ENCODE peak calls at places on chromosomes 12 and 14, in eight cellular contexts. D, T, Y, H, K, G, E and F are unnamed samples.
A peak's percentile ranks its signal among the peaks of the same experiment; 100 is the strongest.

GRCh38 chr14:73457050-73457934 is 1.1 kb downstream of the NUMB start:
- DNase-seq in Y (peak; percentile 36), T (peak; percentile 66), G (no peak), D (peak; percentile 38), E (no peak), H (peak; percentile 37), K (peak; percentile 54), F (peak; percentile 12)

GRCh38 chr12:39619316-39619659 is 315 bp downstream of the ABCD2 start:
- DNase-seq in H (peak; percentile 74), Y (no peak), D (peak; percentile 67), G (no peak), K (no peak), T (peak; percentile 21), E (no peak), F (no peak)

GRCh38 chr12:19925881-19926665 is 442.3 kb upstream of the PDE3A start:
- DNase-seq in G (no peak), T (no peak), H (no peak), D (no peak), Y (no peak), E (no peak), K (no peak), F (no peak)

GRCh38 chr12:132560421-132560830 is 50.0 kb downstream of the LRCOL1 start:
- DNase-seq in T (peak; percentile 56), E (no peak), K (no peak), D (peak; percentile 24), H (no peak), G (no peak), Y (no peak), F (no peak)

GRCh38 chr14:98826618-98827017 is 445.4 kb downstream of the BCL11B start:
- DNase-seq in Y (no peak), G (no peak), D (no peak), K (peak; percentile 9), H (no peak), E (no peak), T (no peak), F (no peak)

GRCh38 chr12:113310489-113310888 is 24.4 kb downstream of the SLC8B1 start:
- DNase-seq in E (no peak), T (peak; percentile 64), H (no peak), K (no peak), Y (no peak), G (no peak), D (peak; percentile 26), F (no peak)

GRCh38 chr12:12922191-12922616 is 29.8 kb downstream of the GPRC5D start:
- DNase-seq in H (no peak), K (peak; percentile 59), T (peak; percentile 17), G (no peak), Y (peak; percentile 68), D (no peak), E (no peak), F (no peak)

GRCh38 chr12:118750666-118751065 is 230.7 kb upstream of the SRRM4 start:
- DNase-seq in D (no peak), H (no peak), Y (no peak), K (no peak), G (no peak), E (no peak), T (no peak), F (no peak)

GRCh38 chr12:99983721-99984258 is 946 bp downstream of the ANKS1B start:
- DNase-seq in K (no peak), E (no peak), D (no peak), Y (no peak), T (no peak), G (no peak), H (no peak), F (no peak)

GRCh38 chr12:15584366-15585041 is 204.7 kb downstream of the EPS8 start:
- DNase-seq in T (peak; percentile 74), Y (no peak), H (no peak), D (peak; percentile 84), E (no peak), K (peak; percentile 58), G (no peak), F (no peak)

GRCh38 chr14:94575730-94576585 is 5.3 kb upstream of the SERPINA5 start:
- DNase-seq in E (no peak), H (no peak), T (no peak), Y (peak; percentile 51), G (no peak), D (no peak), K (peak; percentile 53), F (no peak)

GRCh38 chr12:14410177-14410576 is 44.7 kb downstream of the ATF7IP start:
- DNase-seq in K (peak; percentile 31), D (no peak), Y (no peak), G (no peak), H (no peak), E (no peak), T (no peak), F (no peak)

GRCh38 chr14:64232095-64232830 is 61.9 kb downstream of the ESR2 start:
- DNase-seq in E (peak; percentile 78), K (peak; percentile 96), H (no peak), Y (peak; percentile 86), T (no peak), G (peak; percentile 74), D (peak; percentile 74), F (no peak)

GRCh38 chr14:77589099-77589498 is 27.3 kb downstream of the SPTLC2 start:
- DNase-seq in Y (no peak), D (peak; percentile 11), T (no peak), H (no peak), E (no peak), G (no peak), K (no peak), F (no peak)

GRCh38 chr14:90288646-90289355 is 32.4 kb downstream of the PSMC1 start:
- DNase-seq in K (no peak), G (no peak), Y (no peak), E (no peak), D (no peak), T (no peak), H (peak; percentile 96), F (peak; percentile 29)

GRCh38 chr12:2076728-2077127 is 23.9 kb downstream of the CACNA1C start:
- DNase-seq in H (no peak), T (no peak), D (no peak), Y (no peak), G (no peak), E (no peak), K (no peak), F (no peak)

GRCh38 chr14:104423715-104424405 is 155.7 kb upstream of the C14orf180 start:
- DNase-seq in H (no peak), T (no peak), G (no peak), Y (no peak), E (no peak), K (no peak), D (no peak), F (no peak)

GRCh38 chr14:69985456-69985855 is 106.2 kb downstream of the SMOC1 start:
- DNase-seq in E (no peak), G (no peak), D (no peak), T (no peak), Y (no peak), H (no peak), K (no peak), F (no peak)

GRCh38 chr12:13000935-13001724 is 1.1 kb upstream of the HEBP1 start:
- DNase-seq in T (peak; percentile 79), D (peak; percentile 22), H (peak; percentile 46), G (peak; percentile 47), K (peak; percentile 56), Y (peak; percentile 77), E (peak; percentile 15), F (peak; percentile 55)

GRCh38 chr12:93894391-93895095 is 217.4 kb downstream of the CRADD start:
- DNase-seq in D (no peak), G (no peak), H (no peak), T (no peak), E (no peak), K (peak; percentile 57), Y (peak; percentile 43), F (no peak)

GRCh38 chr12:19882418-19882817 is 443.1 kb downstream of the AEBP2 start:
- DNase-seq in E (no peak), K (no peak), D (no peak), H (no peak), Y (no peak), G (no peak), T (no peak), F (no peak)

GRCh38 chr12:64675795-64676194 is 65.5 kb downstream of the RASSF3 start:
- DNase-seq in G (peak; percentile 42), E (no peak), T (no peak), K (peak; percentile 90), Y (peak; percentile 61), H (peak; percentile 62), D (no peak), F (no peak)

GRCh38 chr12:44626883-44627282 is 249.2 kb downstream of the NELL2 start:
- DNase-seq in T (no peak), H (peak; percentile 26), K (no peak), Y (no peak), G (no peak), E (no peak), D (no peak), F (no peak)

GRCh38 chr12:56766535-56766934 is 3.4 kb downstream of the HSD17B6 start:
- DNase-seq in H (no peak), Y (no peak), G (no peak), T (peak; percentile 39), K (no peak), E (peak; percentile 36), D (peak; percentile 72), F (no peak)

GRCh38 chr12:95318071-95318545 is 100.5 kb downstream of the VEZT start:
- DNase-seq in T (no peak), K (peak; percentile 64), D (no peak), G (no peak), E (no peak), Y (peak; percentile 37), H (no peak), F (no peak)

GRCh38 chr14:68800361-68800760 is 7.5 kb upstream of the ZFP36L1 start:
- DNase-seq in K (peak; percentile 81), D (no peak), T (no peak), E (no peak), G (no peak), H (no peak), Y (no peak), F (no peak)

GRCh38 chr14:92701826-92702225 is 46.6 kb downstream of the LGMN start:
- DNase-seq in G (no peak), E (no peak), T (no peak), H (no peak), Y (no peak), D (no peak), K (no peak), F (no peak)

GRCh38 chr12:46364777-46365580 is 7.6 kb downstream of the SLC38A2 start:
- DNase-seq in Y (no peak), E (no peak), H (no peak), K (peak; percentile 87), T (no peak), D (peak; percentile 41), G (no peak), F (no peak)

GRCh38 chr14:42980419-42980818 is 1373.7 kb downstream of the LRFN5 start:
- DNase-seq in D (no peak), H (no peak), G (no peak), Y (no peak), E (no peak), T (peak; percentile 36), K (peak; percentile 2), F (no peak)

GRCh38 chr14:76882646-76883045 is 56.4 kb downstream of the LRRC74A start:
- DNase-seq in E (no peak), G (no peak), D (no peak), H (no peak), K (no peak), T (no peak), Y (no peak), F (no peak)